ENCODE peak calls at places on chromosomes 6 and 20, in four cellular contexts. D is body of pancreas, R is mesenchymal stem cell, I is heart right ventricle. Y is an unnamed sample. For H3K4me1, the result is how much of the 10 kb centered on the place peaks cover.

GRCh38 chr6:16498237-16498636 is 259.9 kb downstream of the GMPR start:
- DNase-seq in D (no peak), R (no peak), I (no peak), Y (no peak)

GRCh38 chr6:118770112-118770788 is 118.9 kb upstream of the CEP85L start:
- DNase-seq in D (no peak), R (no peak), I (no peak), Y (no peak)

GRCh38 chr6:163149535-163149848 is 265.0 kb upstream of the QKI start:
- DNase-seq in D (no peak), R (no peak), I (no peak), Y (no peak)

GRCh38 chr20:4949833-4950178 is 51.5 kb downstream of the SLC23A2 start:
- DNase-seq in D (no peak), R (peak), I (no peak), Y (peak)

GRCh38 chr20:35791823-35792222 is 20.0 kb downstream of the PHF20 start:
- DNase-seq in D (no peak), R (peak), I (no peak), Y (peak)

GRCh38 chr6:35765739-35766138 is 10.7 kb upstream of the CLPSL2 start:
- DNase-seq in D (no peak), R (no peak), I (no peak), Y (no peak)

GRCh38 chr6:154821638-154822037 is 88.4 kb downstream of the SCAF8 start:
- DNase-seq in D (no peak), R (no peak), I (no peak), Y (no peak)

GRCh38 chr6:100463685-100464161 is 998 bp downstream of the SIM1 start:
- DNase-seq in D (no peak), R (no peak), I (no peak), Y (no peak)

GRCh38 chr20:21450572-21450971 is 53.2 kb upstream of the NKX2-4 start:
- DNase-seq in D (no peak), R (no peak), I (no peak), Y (peak)

GRCh38 chr6:2147737-2148448 is 97.5 kb downstream of the GMDS start:
- DNase-seq in D (no peak), R (no peak), I (no peak), Y (peak)

GRCh38 chr6:99412065-99412464 is 13.0 kb downstream of the PNISR start:
- DNase-seq in D (no peak), R (no peak), I (no peak), Y (no peak)

GRCh38 chr6:122392564-122393338 is 6.7 kb upstream of the HSF2 start:
- DNase-seq in D (no peak), R (no peak), I (no peak), Y (no peak)
- H3K4me1 ChIP-seq in D (under half), R (under half), I (under half), Y (under half)

DNA sequence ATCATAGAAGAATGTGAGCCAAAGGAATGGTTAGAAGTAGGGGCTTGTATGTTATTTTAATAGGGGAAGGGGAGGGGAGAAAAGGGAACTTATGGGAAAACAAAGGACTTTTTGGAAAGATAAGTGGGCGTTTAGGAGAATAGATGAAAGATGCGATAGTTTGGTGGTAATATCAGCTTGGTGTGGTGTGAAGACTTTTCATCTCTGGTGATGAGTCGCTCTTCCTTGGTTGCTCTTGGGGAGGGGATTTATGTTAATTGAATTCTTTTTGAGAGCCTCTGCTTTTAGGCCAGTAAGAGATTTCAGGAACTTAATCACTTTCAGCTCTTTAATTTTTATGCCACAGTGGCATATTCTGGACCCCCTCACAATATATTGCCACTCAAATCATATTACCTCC is 10.8 kb downstream of the HECA start:
- DNase-seq in D (no peak), R (no peak), I (no peak), Y (no peak)
- H3K4me1 ChIP-seq in D (under half), R (under half), I (half or more), Y (under half)

DNA sequence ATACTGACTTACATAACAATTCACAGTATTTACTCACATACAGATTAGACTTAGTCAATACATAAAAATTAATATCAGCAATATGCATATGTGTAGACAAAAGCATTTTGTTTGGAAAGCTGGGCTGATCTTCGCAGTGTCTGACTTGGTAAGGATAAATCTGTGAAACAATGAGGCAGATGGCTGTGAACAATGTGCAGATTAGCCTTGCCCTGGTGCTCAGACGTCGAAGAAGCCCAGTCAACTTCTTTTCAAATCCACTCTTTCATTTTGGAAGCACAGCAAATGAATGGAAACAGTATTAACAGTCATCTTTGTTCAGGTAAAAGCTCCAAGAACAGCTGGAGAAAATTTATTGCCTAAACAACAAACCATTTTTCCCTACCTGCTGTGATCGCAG is 116.7 kb downstream of the DST start:
- DNase-seq in D (no peak), R (no peak), I (no peak), Y (no peak)
- H3K4me1 ChIP-seq in D (under half), R (under half), I (under half), Y (half or more)

DNA sequence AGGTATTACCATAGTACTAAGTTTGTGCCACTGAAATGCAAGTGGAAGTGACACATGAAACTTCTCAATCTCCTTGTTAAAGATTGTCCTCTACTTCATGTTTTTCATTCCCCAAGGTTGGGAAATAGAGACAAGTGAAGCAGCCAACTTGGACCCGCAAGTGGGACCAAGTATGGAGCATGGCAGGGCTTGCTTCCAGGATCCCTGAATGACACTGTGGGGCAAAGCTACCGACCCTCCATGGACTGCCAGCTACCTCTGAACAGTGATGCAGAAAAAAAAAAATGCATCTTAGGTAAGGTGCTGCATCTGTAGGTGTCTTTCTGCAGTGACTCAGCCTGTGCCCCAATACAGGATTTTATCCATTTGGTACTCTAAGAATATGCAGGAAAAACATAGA is 119.1 kb upstream of the ENPP5 start:
- DNase-seq in D (no peak), R (no peak), I (no peak), Y (no peak)
- H3K4me1 ChIP-seq in D (under half), R (under half), I (under half), Y (under half)

GRCh38 chr20:47723322-47723721 is 62.0 kb downstream of the SULF2 start:
- DNase-seq in D (no peak), R (no peak), I (no peak), Y (no peak)

GRCh38 chr20:47726632-47727031 is 58.6 kb downstream of the SULF2 start:
- DNase-seq in D (no peak), R (no peak), I (no peak), Y (no peak)

GRCh38 chr20:47724398-47724797 is 60.9 kb downstream of the SULF2 start:
- DNase-seq in D (no peak), R (peak), I (no peak), Y (no peak)

GRCh38 chr20:47725248-47725973 is 59.9 kb downstream of the SULF2 start:
- DNase-seq in D (peak), R (peak), I (peak), Y (peak)

GRCh38 chr20:47724910-47725247 is 60.4 kb downstream of the SULF2 start:
- DNase-seq in D (no peak), R (no peak), I (no peak), Y (no peak)
- H3K4me1 ChIP-seq in D (under half), R (under half), I (under half), Y (under half)

DNA sequence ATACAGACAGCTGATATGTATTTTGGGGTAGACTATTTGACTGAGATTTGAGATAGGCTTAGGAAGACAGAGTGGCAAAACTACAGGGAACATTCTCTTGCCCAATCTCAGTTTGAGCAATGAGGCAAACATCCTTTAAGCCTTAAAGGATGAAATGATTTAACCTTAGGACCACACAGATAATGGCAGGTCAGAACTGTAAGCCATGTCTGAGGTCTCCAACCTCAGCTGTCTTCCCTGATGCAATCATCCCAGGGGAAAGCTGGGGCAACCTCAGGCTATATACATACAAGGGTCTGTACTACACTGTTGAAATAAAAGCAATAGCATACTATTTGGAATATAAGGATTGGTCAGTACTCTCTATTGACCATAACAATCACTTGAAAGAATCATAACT is 83.8 kb upstream of the NUP153 start:
- DNase-seq in D (no peak), R (peak), I (no peak), Y (no peak)
- H3K4me1 ChIP-seq in D (under half), R (under half), I (under half), Y (under half)

GRCh38 chr6:63643862-63644261 is 8.3 kb downstream of the PHF3 start:
- DNase-seq in D (no peak), R (no peak), I (no peak), Y (peak)
- H3K4me1 ChIP-seq in D (under half), R (under half), I (half or more), Y (under half)

GRCh38 chr6:141208101-141208500 is 924.6 kb upstream of the GJE1 start:
- DNase-seq in D (no peak), R (no peak), I (no peak), Y (no peak)

GRCh38 chr6:141203902-141204575 is 928.7 kb upstream of the GJE1 start:
- DNase-seq in D (no peak), R (peak), I (no peak), Y (peak)

GRCh38 chr6:141199074-141199473 is 933.7 kb upstream of the GJE1 start:
- DNase-seq in D (no peak), R (peak), I (no peak), Y (no peak)

DNA sequence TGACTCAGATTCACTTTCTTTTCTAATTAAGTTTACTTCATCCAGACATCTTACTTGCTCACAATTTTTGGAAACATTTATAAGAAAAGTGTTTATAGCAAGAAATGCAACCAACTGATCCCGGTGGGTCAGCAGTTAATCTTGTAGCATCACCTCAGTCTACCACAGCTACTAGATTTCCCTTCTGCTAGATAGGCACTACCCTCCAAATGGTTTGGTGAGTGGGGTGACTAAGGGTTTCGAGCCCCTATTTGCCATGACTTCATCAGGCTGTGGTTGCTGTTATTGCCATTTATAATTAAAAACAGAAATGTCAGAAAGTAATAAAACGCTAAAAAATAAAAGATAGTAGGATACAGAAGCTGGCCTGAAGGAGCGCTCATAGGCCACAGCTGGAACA is 930.1 kb upstream of the GJE1 start:
- DNase-seq in D (no peak), R (no peak), I (no peak), Y (peak)
- H3K4me1 ChIP-seq in D (under half), R (under half), I (under half), Y (under half)

GRCh38 chr6:4794140-4794707 is 18.0 kb downstream of the CDYL start:
- DNase-seq in D (no peak), R (no peak), I (peak), Y (no peak)
- H3K4me1 ChIP-seq in D (under half), R (under half), I (under half), Y (under half)